ENCODE peak calls at places on chromosomes 5 and 9, in four cellular contexts. F, M, K and R are unnamed samples.

GRCh38 chr9:12817702-12818101 is 42.9 kb downstream of the LURAP1L start:
- DNase-seq in F (no peak), M (no peak), K (no peak), R (no peak)

GRCh38 chr9:134671341-134672113 is 29.9 kb downstream of the COL5A1 start:
- DNase-seq in F (no peak), M (no peak), K (no peak), R (no peak)

GRCh38 chr5:88555658-88556057 is 287.0 kb upstream of the TMEM161B start:
- DNase-seq in F (no peak), M (peak; percentile 11), K (no peak), R (no peak)

GRCh38 chr5:128536861-128537305 is 1.2 kb downstream of the FBN2 start:
- DNase-seq in F (no peak), M (no peak), K (no peak), R (no peak)

GRCh38 chr5:170427672-170428236 is 38.6 kb upstream of the KCNMB1 start:
- DNase-seq in F (no peak), M (no peak), K (no peak), R (no peak)

GRCh38 chr9:83675466-83675865 is 32.3 kb downstream of the UBQLN1 start:
- DNase-seq in F (no peak), M (no peak), K (no peak), R (no peak)

GRCh38 chr5:63963080-63963735 is 963 bp upstream of the HTR1A start:
- DNase-seq in F (no peak), M (no peak), K (no peak), R (peak; percentile 2)

GRCh38 chr9:110916361-110916760 is 121.9 kb downstream of the LPAR1 start:
- DNase-seq in F (no peak), M (no peak), K (no peak), R (no peak)

GRCh38 chr9:33923998-33924701 is 107.2 kb downstream of the UBE2R2 start:
- DNase-seq in F (no peak), M (no peak), K (no peak), R (no peak)

GRCh38 chr9:75909776-75910175 is 19.3 kb downstream of the PCSK5 start:
- DNase-seq in F (no peak), M (no peak), K (no peak), R (no peak)

GRCh38 chr5:66861402-66861801 is 265.2 kb downstream of the MAST4 start:
- DNase-seq in F (no peak), M (no peak), K (no peak), R (no peak)

GRCh38 chr5:122473138-122473843 is 161.3 kb downstream of the SNCAIP start:
- DNase-seq in F (no peak), M (no peak), K (no peak), R (no peak)

GRCh38 chr5:74517700-74518099 is 122.8 kb downstream of the ENC1 start:
- DNase-seq in F (no peak), M (no peak), K (no peak), R (no peak)

GRCh38 chr5:179121667-179122111 is 61.5 kb downstream of the ZNF354C start:
- DNase-seq in F (no peak), M (no peak), K (no peak), R (no peak)

GRCh38 chr5:23208959-23209431 is 298.4 kb upstream of the PRDM9 start:
- DNase-seq in F (no peak), M (no peak), K (no peak), R (no peak)

GRCh38 chr9:109968702-109969450 is 188.9 kb downstream of the PALM2AKAP2 start:
- DNase-seq in F (no peak), M (no peak), K (no peak), R (no peak)

GRCh38 chr5:95809414-95809960 is 13.0 kb downstream of the GLRX start:
- DNase-seq in F (no peak), M (peak; percentile 53), K (no peak), R (no peak)

GRCh38 chr9:134624827-134625181 is 16.8 kb upstream of the COL5A1 start:
- DNase-seq in F (no peak), M (peak; percentile 66), K (no peak), R (no peak)

GRCh38 chr9:105444130-105444529 is 3.7 kb upstream of the FSD1L start:
- DNase-seq in F (no peak), M (no peak), K (no peak), R (no peak)